ENCODE peak calls at places on chromosomes 13 and 19, in nine cellular contexts. H is cardiac muscle cell; T is naive thymus-derived CD4-positive, alpha-beta T cell; M is lower lobe of right lung; L is H9; V is left ventricle myocardium inferior; U is heart left ventricle; W is neural progenitor cell; X is stomach. Z is an unnamed sample.

GRCh38 chr13:23688336-23688735 is 118.1 kb downstream of the TNFRSF19 start:
- DNase-seq in H (no peak), T (no peak), M (no peak), L (no peak), V (no peak), U (no peak), W (no peak), X (no peak), Z (no peak)

GRCh38 chr19:13240312-13241022 is 90.3 kb downstream of the IER2 start:
- DNase-seq in H (no peak), T (no peak), M (no peak), L (no peak), V (no peak), U (no peak), W (no peak), X (no peak), Z (no peak)

GRCh38 chr19:49677901-49678674 is 1.0 kb downstream of the PRMT1 start:
- DNase-seq in H (peak; percentile 67), T (peak; percentile 79), M (peak; percentile 79), L (peak; percentile 91), V (peak; percentile 69), U (peak; percentile 78), W (peak; percentile 95), X (peak; percentile 68), Z (peak; percentile 74)

GRCh38 chr13:84208251-84208650 is 326.0 kb upstream of the SLITRK1 start:
- DNase-seq in H (no peak), T (no peak), M (no peak), L (no peak), V (no peak), U (no peak), W (no peak), X (no peak), Z (no peak)

GRCh38 chr19:19361075-19361594 is 40.5 kb downstream of the MAU2 start:
- DNase-seq in H (peak; percentile 91), T (peak; percentile 41), M (peak; percentile 72), L (peak; percentile 85), V (peak; percentile 78), U (peak; percentile 80), W (peak; percentile 85), X (peak; percentile 82), Z (no peak)

GRCh38 chr19:23409392-23410048 is 14.2 kb upstream of the ZNF91 start:
- DNase-seq in H (no peak), T (no peak), M (no peak), L (no peak), V (no peak), U (no peak), W (no peak), X (no peak), Z (no peak)

GRCh38 chr13:113232208-113233003 is 23.0 kb downstream of the CUL4A start:
- DNase-seq in H (no peak), T (no peak), M (no peak), L (no peak), V (no peak), U (no peak), W (no peak), X (no peak), Z (peak; percentile 54)

GRCh38 chr13:44273991-44274810 is 99.4 kb upstream of the SERP2 start:
- DNase-seq in H (peak; percentile 52), T (peak; percentile 85), M (no peak), L (no peak), V (no peak), U (no peak), W (no peak), X (no peak), Z (no peak)

GRCh38 chr13:104315606-104316005 is 1249.4 kb upstream of the SLC10A2 start:
- DNase-seq in H (peak; percentile 90), T (no peak), M (no peak), L (no peak), V (no peak), U (no peak), W (no peak), X (no peak), Z (no peak)

GRCh38 chr13:45456196-45456972 is 8.4 kb upstream of the COG3 start:
- DNase-seq in H (peak; percentile 32), T (no peak), M (no peak), L (no peak), V (no peak), U (no peak), W (no peak), X (no peak), Z (no peak)

GRCh38 chr19:53771133-53771532 is 53.0 kb downstream of the NLRP12 start:
- DNase-seq in H (no peak), T (no peak), M (no peak), L (peak; percentile 49), V (no peak), U (no peak), W (no peak), X (no peak), Z (no peak)

GRCh38 chr19:54518844-54519243 is 16.2 kb downstream of the LAIR2 start:
- DNase-seq in H (peak; percentile 0), T (no peak), M (no peak), L (no peak), V (no peak), U (no peak), W (no peak), X (no peak), Z (no peak)

GRCh38 chr13:51590966-51591627 is 6.8 kb downstream of the WDFY2 start:
- DNase-seq in H (peak; percentile 96), T (no peak), M (no peak), L (no peak), V (no peak), U (no peak), W (no peak), X (peak; percentile 41), Z (no peak)

GRCh38 chr19:45346449-45346848 is 5.9 kb downstream of the KLC3 start:
- DNase-seq in H (peak; percentile 30), T (no peak), M (no peak), L (peak; percentile 75), V (no peak), U (no peak), W (peak; percentile 32), X (peak; percentile 48), Z (no peak)

GRCh38 chr13:113119166-113119821 is 3.3 kb upstream of the F10 start:
- DNase-seq in H (no peak), T (no peak), M (no peak), L (no peak), V (no peak), U (no peak), W (no peak), X (peak; percentile 7), Z (peak; percentile 26)

GRCh38 chr13:76795701-76796695 is 90.2 kb downstream of the KCTD12 start:
- DNase-seq in H (no peak), T (no peak), M (no peak), L (no peak), V (no peak), U (no peak), W (no peak), X (no peak), Z (no peak)
- H3K4me1 ChIP-seq in H (peaks cover 9% of the 10 kb centered on the region), T (no peaks in the 10 kb centered on the region), M (peaks cover 24% of the 10 kb centered on the region), L (no peaks in the 10 kb centered on the region), V (peaks cover 28% of the 10 kb centered on the region), U (no peaks in the 10 kb centered on the region), W (peaks cover 1% of the 10 kb centered on the region), X (no peaks in the 10 kb centered on the region), Z (peaks cover 17% of the 10 kb centered on the region)

GRCh38 chr19:48396871-48397176 is 3.4 kb downstream of the GRIN2D start:
- DNase-seq in H (no peak), T (no peak), M (no peak), L (no peak), V (no peak), U (no peak), W (no peak), X (no peak), Z (no peak)

GRCh38 chr19:48397636-48398328 is 4.3 kb downstream of the GRIN2D start:
- DNase-seq in H (peak; percentile 20), T (no peak), M (no peak), L (no peak), V (no peak), U (no peak), W (no peak), X (no peak), Z (no peak)

GRCh38 chr19:48400018-48400742 is 6.7 kb downstream of the GRIN2D start:
- DNase-seq in H (peak; percentile 75), T (peak; percentile 32), M (peak; percentile 62), L (peak; percentile 98), V (peak; percentile 53), U (peak; percentile 81), W (peak; percentile 75), X (peak; percentile 61), Z (no peak)

GRCh38 chr19:48397263-48397635 is 3.8 kb downstream of the GRIN2D start:
- DNase-seq in H (no peak), T (no peak), M (no peak), L (no peak), V (no peak), U (no peak), W (no peak), X (no peak), Z (no peak)

GRCh38 chr19:48398329-48399235 is 5.1 kb downstream of the GRIN2D start:
- DNase-seq in H (peak; percentile 93), T (peak; percentile 86), M (peak; percentile 93), L (peak; percentile 97), V (peak; percentile 80), U (peak; percentile 92), W (peak; percentile 96), X (peak; percentile 78), Z (peak; percentile 83)
- H3K4me1 ChIP-seq in H (peaks cover 14% of the 10 kb centered on the region), T (peaks cover 17% of the 10 kb centered on the region), M (peaks cover 11% of the 10 kb centered on the region), L (peaks cover 8% of the 10 kb centered on the region), V (peaks cover 28% of the 10 kb centered on the region), U (no peaks in the 10 kb centered on the region), W (peaks cover 25% of the 10 kb centered on the region), X (peaks cover 18% of the 10 kb centered on the region), Z (no peaks in the 10 kb centered on the region)

DNA sequence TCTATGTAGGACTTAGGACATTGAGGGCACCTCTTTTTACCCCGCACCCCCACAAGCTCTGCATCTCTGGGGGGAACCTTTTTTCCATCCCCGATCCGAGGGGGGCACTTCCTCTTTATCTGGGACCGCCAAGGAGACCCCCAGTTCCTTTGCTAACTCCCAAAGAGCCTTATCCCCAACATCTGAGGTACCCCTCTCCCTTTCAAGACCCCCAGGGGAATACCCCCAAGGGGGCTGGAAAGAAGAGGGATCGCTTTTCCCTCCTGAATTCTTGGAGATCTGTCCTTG is 1.1 kb downstream of the TNFSF9 start:
- DNase-seq in H (no peak), T (no peak), M (no peak), L (no peak), V (no peak), U (no peak), W (no peak), X (no peak), Z (no peak)
- H3K4me1 ChIP-seq in H (peaks cover 5% of the 10 kb centered on the region), T (peaks cover 40% of the 10 kb centered on the region), M (peaks cover 26% of the 10 kb centered on the region), L (peaks cover 6% of the 10 kb centered on the region), V (peaks cover 39% of the 10 kb centered on the region), U (no peaks in the 10 kb centered on the region), W (peaks cover 9% of the 10 kb centered on the region), X (peaks cover 8% of the 10 kb centered on the region), Z (peaks cover 41% of the 10 kb centered on the region)

GRCh38 chr13:42027286-42027685 is 21.2 kb upstream of the DGKH start:
- DNase-seq in H (no peak), T (no peak), M (no peak), L (no peak), V (no peak), U (no peak), W (no peak), X (no peak), Z (no peak)

GRCh38 chr13:42017264-42017663 is 31.2 kb upstream of the DGKH start:
- DNase-seq in H (no peak), T (no peak), M (no peak), L (no peak), V (no peak), U (no peak), W (no peak), X (no peak), Z (no peak)

GRCh38 chr13:42028113-42028799 is 20.2 kb upstream of the DGKH start:
- DNase-seq in H (no peak), T (no peak), M (no peak), L (no peak), V (no peak), U (no peak), W (no peak), X (no peak), Z (no peak)

GRCh38 chr13:42022796-42023493 is 25.5 kb upstream of the DGKH start:
- DNase-seq in H (peak; percentile 42), T (no peak), M (no peak), L (no peak), V (no peak), U (no peak), W (peak; percentile 21), X (no peak), Z (no peak)
- H3K4me1 ChIP-seq in H (no peaks in the 10 kb centered on the region), T (no peaks in the 10 kb centered on the region), M (no peaks in the 10 kb centered on the region), L (peaks cover 2% of the 10 kb centered on the region), V (no peaks in the 10 kb centered on the region), U (no peaks in the 10 kb centered on the region), W (peaks cover 7% of the 10 kb centered on the region), X (no peaks in the 10 kb centered on the region), Z (no peaks in the 10 kb centered on the region)

Z was measured in left lung.